ENCODE peak calls at places on chromosomes 13 and 19, in five cellular contexts. One of them, this sample, is unnamed.
A peak's percentile ranks its signal among the peaks of the same experiment; 100 is the strongest.

GRCh38 chr19:18607222-18608101 is 863 bp upstream of the CRLF1 start:
- DNase-seq in anterior cingulate cortex: no peak
- DNase-seq in psoas muscle: no peak
- DNase-seq in choroid plexus epithelial cell: no peak
- DNase-seq in GOT3: no peak
- DNase-seq in this sample: no peak

GRCh38 chr13:50990540-50991506 is 81.2 kb downstream of the RNASEH2B start:
- DNase-seq in psoas muscle: peak; percentile 51
- DNase-seq in anterior cingulate cortex: peak; percentile 50
- DNase-seq in GOT3: no peak
- DNase-seq in choroid plexus epithelial cell: peak; percentile 78
- DNase-seq in this sample: peak; percentile 50

GRCh38 chr13:28618595-28618994 is 40.3 kb upstream of the POMP start:
- DNase-seq in anterior cingulate cortex: no peak
- DNase-seq in psoas muscle: no peak
- DNase-seq in choroid plexus epithelial cell: peak; percentile 33
- DNase-seq in GOT3: no peak
- DNase-seq in this sample: no peak

GRCh38 chr19:10491472-10492047 is 11.6 kb downstream of the KEAP1 start:
- DNase-seq in GOT3: no peak
- DNase-seq in choroid plexus epithelial cell: no peak
- DNase-seq in psoas muscle: no peak
- DNase-seq in anterior cingulate cortex: no peak
- DNase-seq in this sample: no peak

GRCh38 chr13:94660695-94661324 is 51.5 kb downstream of the SOX21 start:
- DNase-seq in anterior cingulate cortex: no peak
- DNase-seq in GOT3: no peak
- DNase-seq in psoas muscle: no peak
- DNase-seq in choroid plexus epithelial cell: peak; percentile 54
- DNase-seq in this sample: no peak

GRCh38 chr13:35916186-35916585 is 215.0 kb downstream of the DCLK1 start:
- DNase-seq in psoas muscle: no peak
- DNase-seq in anterior cingulate cortex: no peak
- DNase-seq in choroid plexus epithelial cell: no peak
- DNase-seq in GOT3: no peak
- DNase-seq in this sample: no peak

GRCh38 chr19:56377105-56377924 is 16.0 kb downstream of the ZNF582 start:
- DNase-seq in choroid plexus epithelial cell: no peak
- DNase-seq in psoas muscle: no peak
- DNase-seq in GOT3: no peak
- DNase-seq in anterior cingulate cortex: no peak
- DNase-seq in this sample: no peak

GRCh38 chr19:31449379-31449778 is 100.1 kb upstream of the TSHZ3 start:
- DNase-seq in anterior cingulate cortex: no peak
- DNase-seq in psoas muscle: no peak
- DNase-seq in GOT3: no peak
- DNase-seq in choroid plexus epithelial cell: no peak
- DNase-seq in this sample: no peak

GRCh38 chr19:15252398-15253018 is 20.3 kb upstream of the EPHX3 start:
- DNase-seq in choroid plexus epithelial cell: peak; percentile 54
- DNase-seq in anterior cingulate cortex: peak; percentile 30
- DNase-seq in psoas muscle: no peak
- DNase-seq in GOT3: no peak
- DNase-seq in this sample: no peak

GRCh38 chr13:19618925-19619324 is 14.5 kb upstream of the MPHOSPH8 start:
- DNase-seq in psoas muscle: no peak
- DNase-seq in anterior cingulate cortex: no peak
- DNase-seq in choroid plexus epithelial cell: peak; percentile 69
- DNase-seq in GOT3: no peak
- DNase-seq in this sample: no peak

GRCh38 chr19:48249502-48250014 is 6.2 kb downstream of the CARD8 start:
- DNase-seq in anterior cingulate cortex: peak; percentile 9
- DNase-seq in GOT3: no peak
- DNase-seq in psoas muscle: peak; percentile 34
- DNase-seq in choroid plexus epithelial cell: peak; percentile 40
- DNase-seq in this sample: peak; percentile 41

GRCh38 chr19:45161715-45162463 is 1.1 kb upstream of the NKPD1 start:
- DNase-seq in anterior cingulate cortex: no peak
- DNase-seq in GOT3: no peak
- DNase-seq in psoas muscle: peak; percentile 45
- DNase-seq in choroid plexus epithelial cell: peak; percentile 55
- DNase-seq in this sample: no peak

GRCh38 chr13:104855581-104855980 is 1679.9 kb downstream of the EFNB2 start:
- DNase-seq in anterior cingulate cortex: no peak
- DNase-seq in psoas muscle: no peak
- DNase-seq in GOT3: no peak
- DNase-seq in choroid plexus epithelial cell: no peak
- DNase-seq in this sample: no peak

GRCh38 chr19:1376415-1376805 is 7.3 kb upstream of the NDUFS7 start:
- DNase-seq in anterior cingulate cortex: no peak
- DNase-seq in GOT3: no peak
- DNase-seq in choroid plexus epithelial cell: no peak
- DNase-seq in psoas muscle: no peak
- DNase-seq in this sample: no peak

GRCh38 chr19:41089955-41090354 is 1.7 kb downstream of the CYP2A13 start:
- DNase-seq in psoas muscle: no peak
- DNase-seq in anterior cingulate cortex: no peak
- DNase-seq in choroid plexus epithelial cell: no peak
- DNase-seq in GOT3: no peak
- DNase-seq in this sample: no peak

GRCh38 chr19:44741841-44742352 is 6.6 kb upstream of the BCL3 start:
- DNase-seq in psoas muscle: peak; percentile 98
- DNase-seq in anterior cingulate cortex: peak; percentile 78
- DNase-seq in GOT3: peak; percentile 80
- DNase-seq in choroid plexus epithelial cell: peak; percentile 98
- DNase-seq in this sample: peak; percentile 97

This sample was measured in left ventricle myocardium inferior.